ENCODE peak calls at places on chromosomes 6 and 20, in six cellular contexts. O is endothelial cell, J is AG04450, S is astrocyte of the spinal cord, N is AG09309, E is heart right ventricle. Q is an unnamed sample.

GRCh38 chr6:105985816-105986632 is 100.1 kb upstream of the PRDM1 start:
- DNase-seq in E (peak; percentile 18), S (peak; percentile 12), O (no peak), J (no peak), N (no peak), Q (no peak)

GRCh38 chr6:37426058-37426944 is 6.7 kb upstream of the CMTR1 start:
- DNase-seq in S (no peak), O (no peak), N (no peak), E (no peak), J (no peak), Q (no peak)

GRCh38 chr20:40979247-40979646 is 49.4 kb upstream of the TOP1 start:
- DNase-seq in E (no peak), J (no peak), N (no peak), O (no peak), S (no peak), Q (no peak)

GRCh38 chr6:35622283-35622682 is 66.4 kb downstream of the FKBP5 start:
- DNase-seq in S (no peak), J (no peak), E (no peak), N (no peak), O (no peak), Q (no peak)

GRCh38 chr20:33781133-33781532 is 30.0 kb upstream of the CHMP4B start:
- DNase-seq in N (no peak), S (no peak), J (no peak), E (no peak), O (no peak), Q (no peak)

GRCh38 chr6:92431502-92431901 is 987.9 kb downstream of the EPHA7 start:
- DNase-seq in J (no peak), S (no peak), N (no peak), E (no peak), O (no peak), Q (no peak)

GRCh38 chr20:8144282-8145245 is 12.5 kb downstream of the PLCB1 start:
- DNase-seq in J (peak; percentile 44), E (no peak), O (peak; percentile 5), S (peak; percentile 93), N (peak; percentile 57), Q (peak; percentile 93)

GRCh38 chr6:157034433-157035230 is 257.5 kb downstream of the ARID1B start:
- DNase-seq in J (no peak), O (no peak), E (no peak), N (no peak), S (peak; percentile 74), Q (peak; percentile 66)

GRCh38 chr6:64679411-64679810 is 1027.6 kb downstream of the EYS start:
- DNase-seq in E (no peak), J (no peak), N (no peak), O (no peak), S (no peak), Q (no peak)

GRCh38 chr6:31764239-31764638 is 1.8 kb downstream of the SAPCD1 start:
- DNase-seq in E (no peak), S (no peak), J (no peak), O (no peak), N (no peak), Q (no peak)

GRCh38 chr6:89928604-89929003 is 34.3 kb downstream of the GJA10 start:
- DNase-seq in N (no peak), J (no peak), O (no peak), E (no peak), S (peak; percentile 64), Q (no peak)

GRCh38 chr6:99002826-99003225 is 55.1 kb upstream of the FBXL4 start:
- DNase-seq in O (no peak), N (no peak), E (no peak), S (no peak), J (no peak), Q (no peak)

GRCh38 chr6:39929039-39929732 is 5.1 kb downstream of the MOCS1 start:
- DNase-seq in O (no peak), N (no peak), S (no peak), E (no peak), J (no peak), Q (peak; percentile 27)

GRCh38 chr6:141259832-141260231 is 872.9 kb upstream of the GJE1 start:
- DNase-seq in E (no peak), S (no peak), O (no peak), J (no peak), N (no peak), Q (peak; percentile 48)

GRCh38 chr6:42781811-42782688 is at the start of gene BICRAL:
- DNase-seq in J (peak; percentile 59), O (peak; percentile 73), S (peak; percentile 95), N (peak; percentile 59), E (peak; percentile 67), Q (peak; percentile 82)

GRCh38 chr6:143279385-143279784 is 171.1 kb downstream of the ADAT2 start:
- DNase-seq in E (no peak), S (peak; percentile 36), O (peak; percentile 30), N (no peak), J (no peak), Q (no peak)

GRCh38 chr6:74645108-74645849 is 560.6 kb downstream of the COL12A1 start:
- DNase-seq in S (no peak), E (no peak), J (no peak), N (no peak), O (no peak), Q (no peak)

GRCh38 chr6:85795966-85796365 is 153.3 kb upstream of the SYNCRIP start:
- DNase-seq in S (no peak), N (no peak), E (no peak), J (no peak), O (no peak), Q (no peak)

GRCh38 chr20:57610261-57610952 is 9.8 kb downstream of the ZBP1 start:
- DNase-seq in S (no peak), J (no peak), N (no peak), O (no peak), E (no peak), Q (no peak)

GRCh38 chr6:51562198-51562597 is 525.2 kb downstream of the PKHD1 start:
- DNase-seq in E (no peak), J (no peak), S (no peak), N (no peak), O (no peak), Q (no peak)

GRCh38 chr20:33889312-33889711 is 78.2 kb downstream of the CHMP4B start:
- DNase-seq in J (no peak), N (no peak), O (no peak), E (no peak), S (no peak), Q (no peak)

GRCh38 chr6:167893416-167893815 is 66.7 kb downstream of the AFDN start:
- DNase-seq in S (peak; percentile 79), N (no peak), E (no peak), O (no peak), J (no peak), Q (peak; percentile 20)

DNA sequence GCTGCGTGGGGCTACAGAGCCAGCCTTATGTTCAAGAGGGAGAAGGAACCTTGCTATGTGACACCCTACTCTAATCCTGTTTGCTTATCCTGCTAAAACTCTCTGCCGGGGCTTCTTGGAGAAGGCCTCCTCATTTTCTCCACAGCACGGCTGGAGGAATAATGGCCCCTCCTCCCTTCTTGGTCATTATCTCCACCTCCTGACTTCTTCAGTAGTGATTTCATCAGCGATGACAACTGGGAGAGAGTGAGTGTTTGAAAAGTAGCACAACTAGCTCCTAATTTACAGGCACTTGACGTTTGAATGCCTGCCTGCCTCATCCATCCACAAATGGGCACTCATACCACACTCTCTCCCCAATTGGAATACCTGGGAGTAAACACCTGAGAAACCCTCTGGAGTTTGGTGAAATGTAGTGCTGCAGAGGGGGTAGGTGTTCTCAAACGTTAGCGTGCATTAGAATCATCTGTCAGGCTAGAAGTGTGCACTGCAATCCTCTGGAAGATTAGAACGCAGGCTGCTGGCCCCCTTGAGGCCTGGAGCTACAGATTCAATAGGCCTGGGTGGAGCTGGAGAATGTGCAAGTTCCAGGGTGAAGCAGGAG is 148.5 kb downstream of the FOXC1 start:
- DNase-seq in O (no peak), J (no peak), S (no peak), E (no peak), N (no peak), Q (no peak)
- TF ChIP-seq CTCF in O (no peak), J (peak; percentile 0), S (no peak), E (no peak), N (no peak), Q (no peak)

GRCh38 chr20:43988867-43989266 is 74.2 kb downstream of the TOX2 start:
- DNase-seq in N (peak; percentile 18), O (no peak), S (peak; percentile 29), J (peak; percentile 10), E (no peak), Q (peak; percentile 52)
- TF ChIP-seq CTCF in N (peak; percentile 60), O (no peak), S (peak; percentile 35), J (peak; percentile 32), E (no peak), Q (peak; percentile 51)

GRCh38 chr20:62387219-62387913 is 463 bp downstream of the RPS21 start:
- DNase-seq in O (no peak), N (no peak), S (no peak), E (no peak), J (no peak), Q (no peak)

GRCh38 chr20:62387993-62388635 is 1.2 kb downstream of the RPS21 start:
- DNase-seq in O (no peak), E (no peak), S (no peak), J (no peak), N (no peak), Q (no peak)

GRCh38 chr20:62389601-62390087 is 2.7 kb downstream of the RPS21 start:
- DNase-seq in S (no peak), O (no peak), N (no peak), E (no peak), J (no peak), Q (no peak)

GRCh38 chr20:62390306-62391164 is 3.6 kb downstream of the RPS21 start:
- DNase-seq in E (no peak), S (no peak), J (no peak), O (no peak), N (no peak), Q (no peak)

DNA sequence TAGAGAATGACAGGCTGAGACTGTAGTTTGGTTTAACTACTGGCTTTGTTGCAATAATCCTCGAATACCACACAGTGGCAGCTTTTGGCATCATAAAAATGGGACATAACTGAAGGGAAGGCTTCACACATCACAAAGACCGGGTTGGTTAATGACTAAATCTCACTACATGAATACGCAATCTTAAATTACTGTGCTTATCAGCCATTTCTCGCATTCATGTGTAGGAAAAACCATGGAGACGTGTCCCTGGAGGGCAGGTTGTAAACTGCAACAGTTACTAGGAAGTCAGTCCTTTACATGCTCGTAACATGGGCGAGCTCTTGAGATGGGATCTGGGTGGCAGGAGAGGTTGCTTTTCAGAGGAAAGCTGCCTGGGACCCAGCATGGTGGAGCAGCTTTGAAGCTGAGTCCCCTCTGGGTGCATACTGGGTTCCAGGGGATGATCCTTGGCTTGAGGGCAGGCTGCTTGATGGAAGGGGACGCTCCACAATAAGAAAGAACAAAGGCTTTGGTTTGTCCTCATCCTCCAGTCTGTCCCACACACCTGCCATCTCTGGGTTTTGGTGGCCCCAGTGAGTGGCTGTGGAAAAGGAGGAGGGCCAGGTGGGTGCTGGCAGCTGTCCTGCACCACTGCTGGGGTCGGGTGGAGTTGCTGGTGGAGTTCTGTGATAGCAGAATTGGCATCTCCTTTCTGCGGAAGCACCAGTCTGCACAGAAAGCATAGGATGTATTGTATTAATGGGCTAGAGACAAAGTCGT is 2.1 kb downstream of the RPS21 start:
- DNase-seq in S (no peak), E (no peak), N (no peak), O (no peak), J (no peak), Q (no peak)
- TF ChIP-seq CTCF in S (no peak), E (no peak), N (no peak), O (peak; percentile 20), J (peak; percentile 4), Q (no peak)

GRCh38 chr20:59940129-59940955 is at the start of the genes FAM217B and PPP1R3D:
- DNase-seq in J (peak; percentile 91), O (peak; percentile 95), E (peak; percentile 98), N (peak; percentile 88), S (peak; percentile 99), Q (peak; percentile 98)
- TF ChIP-seq CTCF in J (peak; percentile 12), O (peak; percentile 27), E (peak; percentile 29), N (no peak), S (peak; percentile 18), Q (no peak)

Q was measured in AG10803.